ENCODE peak calls at places on chromosomes 7 and 10, in four cellular contexts. I is GM12878, V is A549, M is K562. G is an unnamed sample.

GRCh38 chr10:5479481-5480161 is 19.7 kb downstream of the CALML5 start:
- DNase-seq in M (peak), I (no peak), V (no peak), G (no peak)

GRCh38 chr7:93574646-93575554 is at the start of gene CALCR:
- DNase-seq in M (no peak), V (peak), I (no peak), G (no peak)

GRCh38 chr10:101466016-101466912 is 112.3 kb downstream of the BTRC start:
- DNase-seq in I (no peak), M (no peak), V (no peak), G (no peak)

GRCh38 chr10:29191674-29192073 is 97.2 kb upstream of the LYZL1 start:
- DNase-seq in M (no peak), V (no peak), I (no peak), G (no peak)

GRCh38 chr10:11899067-11899876 is 76.1 kb downstream of the PROSER2 start:
- DNase-seq in M (no peak), V (no peak), I (no peak), G (no peak)

GRCh38 chr10:25824050-25824449 is 110.0 kb upstream of the MYO3A start:
- DNase-seq in V (no peak), M (peak), I (no peak), G (no peak)

GRCh38 chr7:7178906-7179305 is 3.4 kb upstream of the C1GALT1 start:
- DNase-seq in I (no peak), V (peak), M (no peak), G (no peak)

GRCh38 chr10:116080553-116080952 is 192.5 kb downstream of the GFRA1 start:
- DNase-seq in V (peak), M (no peak), I (no peak), G (no peak)

GRCh38 chr10:124616040-124616835 is 127.9 kb downstream of the FAM53B start:
- DNase-seq in I (no peak), M (no peak), V (no peak), G (no peak)

GRCh38 chr7:45294559-45294958 is 137.0 kb downstream of the RAMP3 start:
- DNase-seq in I (no peak), M (no peak), V (no peak), G (no peak)

GRCh38 chr10:106680061-106680460 is 484.4 kb downstream of the SORCS1 start:
- DNase-seq in V (no peak), M (no peak), I (no peak), G (no peak)

GRCh38 chr10:61942997-61943457 is 41.5 kb downstream of the ARID5B start:
- DNase-seq in I (no peak), V (no peak), M (peak), G (no peak)

GRCh38 chr10:51029172-51029641 is 45.1 kb upstream of the PRKG1 start:
- DNase-seq in M (no peak), I (no peak), V (no peak), G (no peak)

GRCh38 chr7:4136501-4137110 is 545.5 kb upstream of the FOXK1 start:
- DNase-seq in V (no peak), I (no peak), M (no peak), G (peak)

GRCh38 chr7:41706228-41706930 is 3.5 kb upstream of the INHBA start:
- DNase-seq in V (no peak), M (no peak), I (no peak), G (no peak)

GRCh38 chr7:121107923-121108498 is 119.5 kb downstream of the CPED1 start:
- DNase-seq in M (peak), V (peak), I (peak), G (peak)

GRCh38 chr10:118832242-118832651 is 77.5 kb upstream of the CACUL1 start:
- DNase-seq in V (no peak), M (no peak), I (no peak), G (no peak)

GRCh38 chr10:91521444-91521843 is 111.3 kb downstream of the HECTD2 start:
- DNase-seq in V (no peak), M (no peak), I (no peak), G (no peak)

GRCh38 chr10:70815504-70816219 is at the start of gene SGPL1:
- DNase-seq in M (peak), I (peak), V (peak), G (peak)

GRCh38 chr7:50793115-50793946 is 10.6 kb upstream of the GRB10 start:
- DNase-seq in V (peak), M (peak), I (no peak), G (no peak)

GRCh38 chr7:36116347-36117200 is 36.5 kb upstream of the EEPD1 start:
- DNase-seq in M (no peak), I (no peak), V (peak), G (peak)
- TF ChIP-seq JUNB in M (no peak), I (no peak), V (peak), G (peak)

GRCh38 chr10:88991900-88992237 is 1.3 kb downstream of the FAS start:
- DNase-seq in I (no peak), V (no peak), M (no peak), G (no peak)

GRCh38 chr10:88989423-88989822 is 1.2 kb upstream of the FAS start:
- DNase-seq in M (no peak), I (no peak), V (no peak), G (no peak)

GRCh38 chr10:88989824-88990527 is 622 bp upstream of the FAS start:
- DNase-seq in M (no peak), I (no peak), V (no peak), G (no peak)

GRCh38 chr10:88991161-88991899 is 732 bp downstream of the FAS start:
- DNase-seq in I (no peak), V (peak), M (peak), G (peak)

GRCh38 chr10:88990528-88991160 is at the start of gene FAS:
- DNase-seq in V (peak), I (peak), M (peak), G (peak)
- TF ChIP-seq POLR2A in V (peak), I (peak), M (no peak), G (no peak)

DNA sequence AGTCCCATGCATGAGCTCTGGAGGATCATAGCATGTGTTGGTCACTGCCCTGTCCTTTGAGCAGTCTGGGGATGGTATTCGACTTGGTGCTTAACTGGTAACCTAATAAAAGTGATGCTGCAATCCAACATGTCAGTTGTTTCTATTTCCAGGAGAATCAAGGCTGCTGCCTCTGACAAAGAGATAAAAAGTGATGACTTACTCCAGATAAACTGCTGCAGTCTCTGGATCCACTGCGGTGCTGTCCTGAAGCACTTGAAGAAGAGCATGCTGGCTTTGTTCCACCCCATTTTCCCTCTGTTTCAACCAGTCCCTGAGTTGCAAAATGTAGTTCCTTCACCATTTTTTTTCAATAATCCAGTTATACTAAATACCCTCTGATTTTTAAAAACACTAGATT is 403.5 kb upstream of the ANKRD30A start:
- DNase-seq in M (no peak), V (no peak), I (no peak), G (no peak)
- TF ChIP-seq JUNB in M (no peak), V (no peak), I (no peak), G (no peak)

GRCh38 chr7:11786186-11786585 is 45.8 kb downstream of the THSD7A start:
- DNase-seq in I (no peak), V (peak), M (no peak), G (no peak)
- TF ChIP-seq POLR2A in I (no peak), V (no peak), M (no peak), G (no peak)

GRCh38 chr7:131605280-131605878 is 49.0 kb upstream of the PODXL start:
- DNase-seq in V (no peak), I (no peak), M (no peak), G (no peak)
- TF ChIP-seq JUNB in V (no peak), I (no peak), M (no peak), G (no peak)

GRCh38 chr10:84139126-84140035 is at the start of gene GHITM:
- DNase-seq in V (peak), M (peak), I (peak), G (peak)
- TF ChIP-seq POLR2A in V (peak), M (peak), I (peak), G (peak)

GRCh38 chr7:1671876-1672451 is 1.9 kb downstream of the ELFN1 start:
- DNase-seq in M (no peak), I (no peak), V (no peak), G (no peak)
- TF ChIP-seq JUNB in M (no peak), I (no peak), V (no peak), G (no peak)

GRCh38 chr7:130009848-130010688 is 41.1 kb downstream of the ZC3HC1 start:
- DNase-seq in I (peak), M (peak), V (peak), G (peak)
- TF ChIP-seq POLR2A in I (no peak), M (no peak), V (no peak), G (no peak)

GRCh38 chr7:84236398-84236797 is 41.8 kb upstream of the SEMA3A start:
- DNase-seq in M (no peak), V (no peak), I (no peak), G (no peak)

GRCh38 chr7:84228526-84228925 is 33.9 kb upstream of the SEMA3A start:
- DNase-seq in V (no peak), I (no peak), M (no peak), G (no peak)

GRCh38 chr7:84232653-84233052 is 38.1 kb upstream of the SEMA3A start:
- DNase-seq in M (no peak), V (peak), I (no peak), G (no peak)

GRCh38 chr7:84231157-84231556 is 36.6 kb upstream of the SEMA3A start:
- DNase-seq in M (no peak), I (no peak), V (no peak), G (no peak)

GRCh38 chr7:84230491-84230890 is 35.9 kb upstream of the SEMA3A start:
- DNase-seq in M (no peak), V (no peak), I (no peak), G (no peak)
- TF ChIP-seq JUNB in M (no peak), V (no peak), I (no peak), G (no peak)

G was measured in HepG2.